ENCODE peak calls at places on chromosomes 4 and X, in nine cellular contexts. R is HCT116, I is neural progenitor cell, E is GM23248, Z is GM23338, J is PC-3, A is hepatocyte, M is SK-N-SH, W is MM.1S. O is an unnamed sample.

GRCh38 chr4:646460-646859 is 21.1 kb downstream of the PDE6B start:
- DNase-seq in R (no peak), J (no peak), A (no peak), M (no peak), I (no peak), W (no peak), E (no peak), Z (no peak), O (no peak)

GRCh38 chrX:153494541-153495361 is at the start of gene BGN:
- DNase-seq in W (no peak), J (no peak), A (peak), R (no peak), E (peak), I (peak), M (peak), Z (peak), O (no peak)

GRCh38 chr4:104064650-104065577 is 345.1 kb upstream of the TACR3 start:
- DNase-seq in M (peak), R (peak), Z (peak), I (peak), A (peak), E (peak), J (peak), W (peak), O (peak)

GRCh38 chrX:29039501-29039900 is 452.3 kb downstream of the IL1RAPL1 start:
- DNase-seq in I (no peak), W (no peak), A (no peak), E (no peak), J (no peak), Z (no peak), R (no peak), M (no peak), O (no peak)

GRCh38 chrX:138885886-138886285 is 174.4 kb upstream of the FGF13 start:
- DNase-seq in A (no peak), Z (no peak), R (no peak), E (peak), J (peak), I (no peak), M (no peak), W (no peak), O (no peak)

GRCh38 chrX:106341823-106342222 is 173.7 kb downstream of the PWWP3B start:
- DNase-seq in R (peak), M (no peak), J (peak), A (no peak), I (peak), Z (peak), E (no peak), W (no peak), O (peak)

GRCh38 chrX:30612250-30612655 is 34.7 kb upstream of the TASL start:
- DNase-seq in W (no peak), Z (no peak), M (no peak), A (no peak), E (no peak), R (no peak), I (no peak), J (peak), O (no peak)

GRCh38 chr4:972651-973424 is 531 bp downstream of the DGKQ start:
- DNase-seq in J (peak), E (peak), A (peak), I (peak), Z (peak), W (no peak), R (no peak), M (peak), O (peak)

GRCh38 chr4:132592340-132592739 is 556.8 kb upstream of the PCDH10 start:
- DNase-seq in A (no peak), M (peak), R (no peak), I (no peak), J (no peak), W (no peak), E (no peak), Z (no peak), O (no peak)

GRCh38 chr4:107838763-107839162 is 14.0 kb downstream of the SGMS2 start:
- DNase-seq in M (no peak), R (no peak), W (no peak), Z (no peak), J (no peak), E (peak), I (no peak), A (no peak), O (no peak)
- TF ChIP-seq EZH2phosphoT487 in M (no peak), R (no peak), W (no peak), Z (no peak), J (no peak), E (no peak), I (no peak), A (no peak), O (no peak)

DNA sequence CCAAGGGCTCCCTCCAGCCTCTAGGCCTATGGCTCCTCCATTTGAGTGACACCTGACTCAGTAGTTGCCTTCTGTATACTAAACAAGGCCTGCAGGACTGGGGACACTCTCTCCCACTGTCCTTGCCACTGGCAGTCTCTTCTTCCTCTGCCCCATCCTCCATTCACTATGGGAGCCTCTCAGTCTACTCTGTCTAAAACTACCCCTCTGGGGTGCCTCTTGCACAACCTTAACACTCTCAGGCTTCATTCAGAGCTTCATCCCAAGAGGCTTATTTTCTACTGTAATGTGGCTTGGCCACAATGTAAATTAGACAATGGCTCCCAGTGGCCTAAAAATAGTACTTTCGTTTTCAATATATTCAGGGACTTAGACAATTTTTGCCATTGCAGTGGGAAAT is 133.0 kb downstream of the ZC4H2 start:
- DNase-seq in Z (no peak), R (no peak), A (no peak), J (no peak), W (peak), E (no peak), M (no peak), I (no peak), O (no peak)
- H3K4me3 ChIP-seq in Z (no peak), R (no peak), A (no peak), J (no peak), W (peak), E (no peak), M (no peak), I (no peak), O (peak)

GRCh38 chrX:49308604-49309269 is 5.3 kb downstream of the GAGE10 start:
- DNase-seq in Z (no peak), M (no peak), R (no peak), E (peak), I (no peak), J (no peak), A (no peak), W (no peak), O (no peak)
- TF ChIP-seq EZH2phosphoT487 in Z (no peak), M (no peak), R (no peak), E (no peak), I (no peak), J (no peak), A (no peak), W (no peak), O (no peak)

GRCh38 chrX:154711264-154711663 is 39.6 kb downstream of the GAB3 start:
- DNase-seq in J (no peak), E (no peak), R (no peak), I (no peak), Z (no peak), M (no peak), A (no peak), W (no peak), O (no peak)

GRCh38 chrX:154717824-154718223 is 33.1 kb downstream of the GAB3 start:
- DNase-seq in W (no peak), J (peak), E (no peak), Z (no peak), M (peak), R (no peak), A (no peak), I (no peak), O (peak)

GRCh38 chrX:154715825-154716224 is 35.1 kb downstream of the GAB3 start:
- DNase-seq in E (no peak), W (no peak), A (no peak), R (no peak), M (no peak), J (peak), I (no peak), Z (peak), O (no peak)

GRCh38 chrX:154712781-154713391 is 38.0 kb downstream of the GAB3 start:
- DNase-seq in Z (no peak), E (peak), J (peak), R (no peak), M (no peak), I (no peak), W (peak), A (no peak), O (no peak)

GRCh38 chrX:154714925-154715324 is 36.0 kb downstream of the GAB3 start:
- DNase-seq in R (peak), W (peak), I (peak), A (peak), Z (peak), J (peak), M (peak), E (peak), O (peak)
- H3K4me3 ChIP-seq in R (no peak), W (no peak), I (no peak), A (no peak), Z (no peak), J (no peak), M (no peak), E (no peak), O (no peak)

GRCh38 chrX:2324116-2324515 is 176.7 kb downstream of the DHRSX start:
- DNase-seq in A (no peak), W (no peak), R (no peak), E (no peak), Z (no peak), M (no peak), J (no peak), I (no peak), O (no peak)

GRCh38 chrX:2320580-2321327 is 180.0 kb downstream of the DHRSX start:
- DNase-seq in E (peak), A (peak), J (no peak), I (no peak), M (peak), R (no peak), W (no peak), Z (no peak), O (no peak)

GRCh38 chrX:2321411-2321810 is 179.4 kb downstream of the DHRSX start:
- DNase-seq in I (no peak), A (no peak), M (no peak), R (no peak), W (no peak), Z (no peak), E (no peak), J (no peak), O (no peak)

GRCh38 chrX:2327423-2327822 is 173.4 kb downstream of the DHRSX start:
- DNase-seq in J (no peak), W (no peak), R (no peak), Z (no peak), M (no peak), I (no peak), A (no peak), E (no peak), O (no peak)

DNA sequence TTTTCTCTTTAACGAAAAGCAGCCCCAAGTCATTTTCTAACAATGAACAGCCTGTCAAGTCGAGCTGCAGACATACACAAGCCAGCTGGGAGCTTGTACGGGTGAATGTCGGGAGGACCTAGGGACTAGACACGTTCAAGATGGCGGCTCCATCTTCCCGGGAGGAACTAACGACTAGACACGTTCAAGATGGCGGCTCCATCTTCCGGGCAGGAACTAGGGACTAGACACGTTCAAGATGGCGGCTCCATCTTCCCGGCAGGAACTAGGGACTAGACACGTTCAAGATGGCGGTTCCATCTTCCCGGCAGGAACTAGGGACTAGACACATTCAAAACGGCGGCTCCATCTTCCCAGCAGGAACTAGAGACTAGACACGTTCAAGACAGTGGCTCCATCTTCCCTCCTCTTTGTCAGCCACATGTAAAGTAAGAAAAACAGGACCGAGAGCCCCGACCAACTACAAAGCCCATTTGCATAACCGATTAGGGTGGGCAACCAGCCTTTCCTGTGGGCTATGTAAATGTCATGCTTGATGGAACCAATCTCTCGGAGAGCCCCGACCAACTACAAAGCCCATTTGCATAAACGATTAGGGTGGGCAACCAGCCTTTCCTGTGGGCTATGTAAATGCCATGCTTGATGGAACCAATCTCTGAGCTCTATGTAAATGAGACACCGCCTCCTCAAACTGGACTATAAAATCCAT is 175.5 kb downstream of the DHRSX start:
- DNase-seq in J (no peak), W (no peak), E (no peak), A (no peak), Z (no peak), R (no peak), M (peak), I (no peak), O (no peak)
- TF ChIP-seq EZH2phosphoT487 in J (no peak), W (no peak), E (no peak), A (no peak), Z (no peak), R (no peak), M (no peak), I (no peak), O (no peak)

DNA sequence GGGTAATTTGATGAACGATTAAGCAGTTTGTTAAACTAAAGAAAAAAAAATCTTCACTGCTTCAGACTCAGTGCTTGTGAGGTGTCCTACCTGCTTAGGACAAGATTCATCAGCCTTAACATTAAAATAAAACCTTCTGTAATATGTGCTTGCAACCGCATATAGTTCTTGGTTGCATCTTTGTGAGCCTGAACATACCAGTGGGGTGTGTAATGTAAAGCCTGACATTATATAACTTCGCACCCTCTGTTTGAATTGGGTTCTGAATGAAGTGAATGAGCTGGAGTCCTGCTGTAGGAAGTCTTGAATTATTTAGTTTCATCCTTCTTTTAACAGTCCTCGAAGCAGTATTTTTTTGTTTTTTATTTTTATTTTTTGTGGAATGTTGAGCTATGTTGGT is 3.1 kb downstream of the KDM6A start:
- DNase-seq in A (no peak), W (no peak), Z (no peak), I (no peak), J (peak), R (no peak), M (no peak), E (peak), O (no peak)
- H3K4me3 ChIP-seq in A (peak), W (peak), Z (peak), I (peak), J (peak), R (no peak), M (peak), E (peak), O (peak)

GRCh38 chr4:169251291-169252235 is 19.2 kb downstream of the SH3RF1 start:
- DNase-seq in R (peak), A (peak), I (peak), Z (peak), E (no peak), M (no peak), W (no peak), J (peak), O (no peak)
- TF ChIP-seq EZH2phosphoT487 in R (no peak), A (no peak), I (no peak), Z (no peak), E (no peak), M (no peak), W (no peak), J (no peak), O (no peak)

GRCh38 chr4:38665846-38666490 is 2.0 kb downstream of the KLF3 start:
- DNase-seq in W (no peak), I (no peak), J (peak), A (no peak), M (no peak), Z (no peak), R (no peak), E (no peak), O (no peak)
- H3K4me3 ChIP-seq in W (peak), I (peak), J (peak), A (peak), M (peak), Z (peak), R (peak), E (peak), O (no peak)

GRCh38 chrX:147741776-147742175 is 169.9 kb upstream of the FMR1 start:
- DNase-seq in W (no peak), J (no peak), M (no peak), A (no peak), R (no peak), Z (no peak), I (no peak), E (no peak), O (no peak)
- TF ChIP-seq EZH2phosphoT487 in W (no peak), J (no peak), M (no peak), A (no peak), R (no peak), Z (no peak), I (no peak), E (no peak), O (no peak)

O was measured in OCI-LY7.